ENCODE peak calls at places on chromosomes 7 and 10, in four cellular contexts. K, B, P and G are unnamed samples.

GRCh38 chr10:79932841-79933379 is 16.0 kb downstream of the SFTPD start:
- DNase-seq in K (no peak), B (no peak), P (no peak), G (no peak)

GRCh38 chr10:6056411-6057135 is 5.6 kb downstream of the IL2RA start:
- DNase-seq in K (no peak), B (no peak), P (no peak), G (no peak)

GRCh38 chr10:113087082-113088029 is 137.3 kb downstream of the TCF7L2 start:
- DNase-seq in K (peak; percentile 100), B (peak; percentile 86), P (peak; percentile 27), G (peak; percentile 98)

GRCh38 chr10:122233857-122234348 is 37.2 kb upstream of the BTBD16 start:
- DNase-seq in K (no peak), B (no peak), P (peak; percentile 41), G (no peak)

GRCh38 chr10:113493195-113493594 is 59.7 kb upstream of the HABP2 start:
- DNase-seq in K (no peak), B (no peak), P (no peak), G (no peak)

GRCh38 chr7:13908667-13909382 is 80.6 kb downstream of the ETV1 start:
- DNase-seq in K (peak; percentile 68), B (no peak), P (no peak), G (no peak)

GRCh38 chr7:94129443-94130140 is 125.4 kb upstream of the BET1 start:
- DNase-seq in K (no peak), B (peak; percentile 30), P (no peak), G (peak; percentile 49)

GRCh38 chr10:16915308-16915707 is 98.1 kb upstream of the RSU1 start:
- DNase-seq in K (no peak), B (no peak), P (no peak), G (no peak)

GRCh38 chr10:34477229-34477628 is 337.9 kb downstream of the PARD3 start:
- DNase-seq in K (no peak), B (peak; percentile 23), P (no peak), G (no peak)

GRCh38 chr10:44394696-44395383 is 9.9 kb upstream of the CXCL12 start:
- DNase-seq in K (no peak), B (no peak), P (peak; percentile 2), G (no peak)

GRCh38 chr10:111109506-111110242 is 32.8 kb downstream of the ADRA2A start:
- DNase-seq in K (no peak), B (no peak), P (no peak), G (no peak)

GRCh38 chr7:129332354-129333056 is 101.7 kb upstream of the STRIP2 start:
- DNase-seq in K (no peak), B (no peak), P (no peak), G (peak; percentile 83)

GRCh38 chr10:96125142-96125515 is 5.0 kb upstream of the ZNF518A start:
- DNase-seq in K (no peak), B (peak; percentile 10), P (no peak), G (no peak)
- H3K27ac ChIP-seq in K (peak overlapping the region; percentile 77), B (peak overlapping the region; percentile 77), P (no peak overlapping the region), G (no peak overlapping the region)

DNA sequence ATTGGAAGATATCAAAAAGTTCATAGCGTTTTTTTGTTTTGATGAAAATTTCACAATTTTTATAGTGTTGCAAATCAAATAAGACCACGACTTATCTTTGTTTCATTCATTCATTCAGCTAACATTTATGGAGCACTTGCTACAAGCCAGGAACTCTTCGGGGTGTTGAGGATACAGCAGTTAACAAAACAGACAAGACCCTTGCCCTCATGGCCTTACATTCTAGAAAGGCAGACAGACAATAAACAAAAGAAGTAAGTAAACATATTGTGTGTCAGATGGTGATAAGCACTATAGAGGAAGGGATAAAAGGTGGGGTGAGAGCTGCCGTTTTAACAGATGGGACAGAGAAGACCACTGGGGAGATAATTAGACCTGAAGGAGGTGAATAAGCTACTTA is 41.6 kb upstream of the GSAP start:
- DNase-seq in K (no peak), B (no peak), P (no peak), G (no peak)
- H3K27me3 ChIP-seq in K (no peaks in the 10 kb centered on the region), B (no peaks in the 10 kb centered on the region), P (no peaks in the 10 kb centered on the region), G (no peaks in the 10 kb centered on the region)

GRCh38 chr7:64638822-64639221 is 27.1 kb upstream of the ZNF107 start:
- DNase-seq in K (no peak), B (no peak), P (no peak), G (no peak)
- H3K27ac ChIP-seq in K (no peak overlapping the region), B (no peak overlapping the region), P (no peak overlapping the region), G (no peak overlapping the region)

DNA sequence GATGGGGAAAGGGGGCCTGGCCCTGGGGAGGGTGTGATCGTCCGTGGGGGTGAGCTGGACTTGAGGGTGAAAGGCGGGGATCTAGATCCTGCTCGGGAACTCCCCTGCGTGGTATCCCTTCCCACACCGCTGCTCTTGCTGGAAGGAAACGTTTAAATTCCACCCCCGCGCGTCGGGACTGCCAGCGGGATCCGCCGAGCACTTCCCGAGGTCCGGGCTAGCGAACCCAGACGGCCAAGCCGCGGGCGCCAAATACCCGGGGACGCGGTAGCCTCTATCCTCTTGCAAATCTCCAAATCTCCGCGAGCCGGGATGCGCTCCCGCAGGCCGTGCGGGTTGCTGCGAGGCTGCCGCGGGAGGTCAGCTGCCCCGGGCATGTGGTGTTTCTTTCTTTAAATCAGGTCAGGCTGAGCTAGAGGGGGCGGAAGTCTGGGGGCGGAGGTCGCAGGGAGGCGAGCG is 904 bp downstream of the NPTX2 start:
- DNase-seq in K (no peak), B (no peak), P (no peak), G (peak; percentile 21)
- H3K27me3 ChIP-seq in K (peaks cover 38% of the 10 kb centered on the region), B (peaks cover 80% of the 10 kb centered on the region), P (peaks cover 6% of the 10 kb centered on the region), G (peaks cover 30% of the 10 kb centered on the region)

GRCh38 chr7:106199024-106199423 is 85.8 kb downstream of the NAMPT start:
- DNase-seq in K (no peak), B (no peak), P (no peak), G (no peak)

GRCh38 chr7:106201176-106201575 is 83.6 kb downstream of the NAMPT start:
- DNase-seq in K (no peak), B (no peak), P (no peak), G (no peak)

GRCh38 chr7:106196460-106197021 is 84.4 kb upstream of the SYPL1 start:
- DNase-seq in K (no peak), B (peak; percentile 34), P (no peak), G (no peak)

GRCh38 chr7:106205621-106206222 is 79.1 kb downstream of the NAMPT start:
- DNase-seq in K (no peak), B (no peak), P (no peak), G (no peak)

GRCh38 chr7:106199813-106200364 is 84.9 kb downstream of the NAMPT start:
- DNase-seq in K (no peak), B (no peak), P (no peak), G (no peak)
- H3K27ac ChIP-seq in K (no peak overlapping the region), B (peak overlapping the region; percentile 14), P (peak overlapping the region; percentile 1), G (no peak overlapping the region)

DNA sequence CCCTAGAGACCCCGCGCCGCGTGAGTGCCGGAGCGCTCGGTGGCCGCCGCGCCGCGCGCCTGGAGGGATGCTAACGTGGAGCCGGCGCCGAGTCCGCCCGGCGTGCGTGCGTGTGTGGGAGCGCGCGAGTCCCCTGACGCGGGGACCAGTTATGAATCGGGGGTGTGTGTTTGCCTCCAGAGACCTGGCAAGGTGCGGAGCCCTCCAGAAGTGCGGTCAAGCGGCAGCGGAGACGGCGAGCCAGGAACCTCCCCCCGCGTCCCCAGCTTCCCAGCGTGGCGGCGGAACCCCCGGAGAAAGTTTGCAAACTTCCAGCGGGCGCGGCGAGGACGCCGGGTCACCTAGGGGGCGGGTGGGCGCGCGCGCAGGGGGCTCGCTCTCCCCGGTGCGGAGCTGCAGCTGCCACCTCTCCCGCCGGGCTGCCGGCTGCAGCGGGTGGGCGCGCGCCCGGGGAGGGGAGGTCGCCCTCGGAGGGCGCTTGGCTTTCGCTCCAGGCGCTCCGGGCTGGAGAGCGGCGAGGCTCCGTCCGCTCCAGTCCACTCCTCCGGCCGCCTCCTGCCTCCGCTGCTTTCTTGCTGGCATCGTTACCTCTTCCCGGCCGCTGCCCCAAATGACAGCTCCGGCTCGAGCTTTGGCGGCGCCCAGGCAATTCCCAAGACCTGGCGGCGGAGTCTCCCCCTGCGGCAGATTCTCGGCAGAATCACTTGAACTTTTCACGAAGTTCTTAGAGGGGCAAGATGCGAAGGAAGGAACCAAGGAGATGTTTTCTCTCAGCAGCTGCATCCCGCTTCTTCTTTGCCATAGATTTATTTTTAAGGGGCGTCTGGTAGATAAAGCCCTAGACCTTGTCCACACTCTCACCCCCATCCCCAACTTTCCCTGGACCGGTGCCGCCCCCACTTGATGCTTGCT is 2.3 kb upstream of the CREB5 start:
- DNase-seq in K (no peak), B (peak; percentile 63), P (peak; percentile 50), G (peak; percentile 55)
- H3K27me3 ChIP-seq in K (peaks cover 40% of the 10 kb centered on the region), B (peaks cover 69% of the 10 kb centered on the region), P (no peaks in the 10 kb centered on the region), G (peaks cover 45% of the 10 kb centered on the region)

DNA sequence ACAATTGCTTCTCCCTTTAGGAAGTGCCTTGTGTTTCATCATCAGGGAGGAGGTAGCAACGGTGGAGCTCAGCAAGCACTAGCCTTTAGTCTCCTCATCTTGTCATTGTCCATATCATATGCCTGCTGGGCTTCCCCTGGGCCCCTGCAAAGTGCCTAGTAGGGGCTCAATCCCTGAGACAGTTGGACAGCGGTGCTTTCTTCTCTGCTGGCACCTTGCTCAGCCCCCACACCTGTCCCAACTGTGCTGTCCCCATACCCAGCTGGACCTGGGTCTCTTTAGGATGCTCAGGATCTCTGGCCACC is 5.5 kb downstream of the SMARCD3 start:
- DNase-seq in K (no peak), B (no peak), P (no peak), G (no peak)
- H3K27ac ChIP-seq in K (no peak overlapping the region), B (no peak overlapping the region), P (no peak overlapping the region), G (no peak overlapping the region)

GRCh38 chr10:100725869-100726426 is 19.4 kb upstream of the PAX2 start:
- DNase-seq in K (no peak), B (no peak), P (no peak), G (no peak)
- H3K27me3 ChIP-seq in K (no peaks in the 10 kb centered on the region), B (peaks cover 96% of the 10 kb centered on the region), P (peaks cover 20% of the 10 kb centered on the region), G (peaks cover 95% of the 10 kb centered on the region)

DNA sequence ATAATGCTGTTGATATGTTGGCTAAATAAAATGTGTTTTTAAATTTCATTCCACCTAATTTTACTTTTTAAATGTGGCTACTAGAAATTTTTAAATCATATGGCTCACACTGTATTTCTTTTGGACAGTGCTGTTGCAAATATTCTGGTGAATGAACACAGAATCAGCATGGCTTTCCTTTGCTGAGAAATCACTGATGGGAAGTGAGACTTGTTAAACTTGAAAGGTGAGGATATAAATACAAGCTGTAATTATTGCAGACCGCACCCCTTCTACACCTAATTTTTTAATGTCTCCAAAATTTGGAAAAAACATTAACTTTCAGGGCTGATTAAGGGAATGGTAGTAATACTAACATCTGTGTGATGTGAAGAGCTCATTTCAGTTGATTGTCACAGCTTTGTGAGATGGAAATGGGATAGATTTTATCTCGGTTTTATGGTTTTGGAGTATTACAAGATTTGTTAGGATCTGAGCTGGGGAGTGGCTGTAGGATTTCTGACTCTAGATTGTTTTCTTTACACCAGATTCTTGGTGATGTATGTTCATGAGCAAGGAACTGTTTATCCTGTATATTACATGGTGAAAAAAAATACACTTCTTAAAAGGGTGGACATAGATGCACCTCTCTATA is 1.3 kb downstream of the MIOS start:
- DNase-seq in K (no peak), B (no peak), P (no peak), G (no peak)
- H3K27ac ChIP-seq in K (peak overlapping the region; percentile 81), B (peak overlapping the region; percentile 99), P (peak overlapping the region; percentile 97), G (no peak overlapping the region)